ENCODE peak calls at places on chromosomes 11 and 22, in ten cellular contexts. One of them, this sample, is unnamed.

GRCh38 chr22:44821741-44822425 is 69.5 kb downstream of the ARHGAP8 start:
- DNase-seq in GM12878: no peak
- DNase-seq in nephron progenitor cell: no peak
- DNase-seq in cardiac muscle cell: no peak
- DNase-seq in RWPE1: no peak
- DNase-seq in epithelial cell of esophagus: no peak
- DNase-seq in pancreas: no peak
- DNase-seq in lower lobe of right lung: no peak
- DNase-seq in PC-3: no peak
- DNase-seq in mucosa of descending colon: no peak
- DNase-seq in this sample: no peak

GRCh38 chr11:81596709-81597108 is 1137.0 kb downstream of the FAM181B start:
- DNase-seq in nephron progenitor cell: no peak
- DNase-seq in cardiac muscle cell: peak
- DNase-seq in GM12878: no peak
- DNase-seq in RWPE1: no peak
- DNase-seq in pancreas: no peak
- DNase-seq in epithelial cell of esophagus: no peak
- DNase-seq in PC-3: no peak
- DNase-seq in mucosa of descending colon: no peak
- DNase-seq in lower lobe of right lung: no peak
- DNase-seq in this sample: no peak

GRCh38 chr11:94544832-94545640 is 1.3 kb downstream of the FUT4 start:
- DNase-seq in pancreas: peak
- DNase-seq in nephron progenitor cell: no peak
- DNase-seq in PC-3: no peak
- DNase-seq in RWPE1: no peak
- DNase-seq in epithelial cell of esophagus: peak
- DNase-seq in mucosa of descending colon: peak
- DNase-seq in lower lobe of right lung: peak
- DNase-seq in GM12878: no peak
- DNase-seq in cardiac muscle cell: no peak
- DNase-seq in this sample: peak

GRCh38 chr11:1307998-1308744 is 1.3 kb downstream of the TOLLIP start:
- DNase-seq in RWPE1: peak
- DNase-seq in cardiac muscle cell: no peak
- DNase-seq in epithelial cell of esophagus: peak
- DNase-seq in PC-3: peak
- DNase-seq in lower lobe of right lung: no peak
- DNase-seq in mucosa of descending colon: no peak
- DNase-seq in nephron progenitor cell: no peak
- DNase-seq in pancreas: peak
- DNase-seq in GM12878: no peak
- DNase-seq in this sample: no peak

GRCh38 chr11:10327254-10327653 is 22.4 kb downstream of the ADM start:
- DNase-seq in nephron progenitor cell: no peak
- DNase-seq in PC-3: peak
- DNase-seq in pancreas: no peak
- DNase-seq in mucosa of descending colon: no peak
- DNase-seq in cardiac muscle cell: no peak
- DNase-seq in lower lobe of right lung: no peak
- DNase-seq in RWPE1: no peak
- DNase-seq in epithelial cell of esophagus: no peak
- DNase-seq in GM12878: no peak
- DNase-seq in this sample: no peak

GRCh38 chr22:35900483-35901168 is 128.0 kb downstream of the RBFOX2 start:
- DNase-seq in PC-3: peak
- DNase-seq in cardiac muscle cell: no peak
- DNase-seq in pancreas: no peak
- DNase-seq in mucosa of descending colon: no peak
- DNase-seq in RWPE1: peak
- DNase-seq in nephron progenitor cell: no peak
- DNase-seq in GM12878: no peak
- DNase-seq in lower lobe of right lung: no peak
- DNase-seq in epithelial cell of esophagus: peak
- DNase-seq in this sample: no peak

GRCh38 chr11:44674809-44675208 is 52.0 kb upstream of the TSPAN18 start:
- DNase-seq in nephron progenitor cell: no peak
- DNase-seq in lower lobe of right lung: no peak
- DNase-seq in epithelial cell of esophagus: peak
- DNase-seq in RWPE1: no peak
- DNase-seq in mucosa of descending colon: no peak
- DNase-seq in cardiac muscle cell: no peak
- DNase-seq in pancreas: no peak
- DNase-seq in PC-3: no peak
- DNase-seq in GM12878: no peak
- DNase-seq in this sample: no peak

GRCh38 chr22:31346733-31347250 is 646 bp upstream of the PATZ1 start:
- DNase-seq in PC-3: peak
- DNase-seq in mucosa of descending colon: peak
- DNase-seq in pancreas: peak
- DNase-seq in cardiac muscle cell: peak
- DNase-seq in GM12878: no peak
- DNase-seq in epithelial cell of esophagus: no peak
- DNase-seq in nephron progenitor cell: peak
- DNase-seq in RWPE1: peak
- DNase-seq in lower lobe of right lung: peak
- DNase-seq in this sample: peak

DNA sequence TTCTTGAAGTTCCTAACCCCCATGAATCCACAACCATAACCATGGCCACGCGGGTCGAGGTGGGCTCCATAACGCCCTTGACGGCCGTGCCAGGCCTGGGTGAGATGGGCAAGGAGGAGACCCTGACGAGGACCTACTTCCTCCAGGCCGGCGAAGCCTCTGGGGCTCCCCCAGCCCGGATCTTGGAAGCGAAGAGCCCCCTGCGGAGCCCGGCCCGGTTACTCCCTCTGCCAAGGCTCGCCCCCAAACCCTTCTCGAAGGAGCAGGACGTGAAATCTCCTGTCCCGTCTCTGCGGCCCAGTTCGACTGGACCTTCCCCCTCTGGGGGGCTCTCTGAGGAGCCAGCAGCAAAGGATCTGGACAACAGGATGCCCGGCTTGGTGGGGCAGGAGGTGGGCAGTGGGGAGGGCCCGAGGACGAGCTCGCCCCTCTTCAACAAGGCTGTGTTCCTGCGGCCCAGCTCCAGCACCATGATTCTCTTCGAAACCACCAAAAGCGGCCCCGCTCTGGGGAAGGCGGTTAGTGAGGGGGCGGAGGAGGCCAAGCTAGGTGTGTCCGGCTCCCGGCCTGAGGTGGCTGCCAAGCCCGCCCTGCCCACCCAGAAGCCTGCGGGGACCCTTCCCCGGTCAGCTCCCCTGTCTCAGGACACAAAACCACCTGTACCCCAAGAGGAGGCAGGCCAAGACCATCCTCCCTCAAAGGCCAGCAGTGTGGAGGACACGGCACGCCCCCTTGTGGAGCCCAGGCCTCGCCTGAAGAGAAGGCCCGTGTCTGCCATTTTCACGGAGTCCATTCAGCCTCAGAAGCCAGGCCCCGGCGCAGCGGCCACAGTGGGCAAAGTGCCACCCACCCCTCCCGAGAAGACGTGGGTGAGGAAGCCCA is 75.7 kb downstream of the KIAA1671 start:
- DNase-seq in cardiac muscle cell: peak
- DNase-seq in mucosa of descending colon: peak
- DNase-seq in lower lobe of right lung: no peak
- DNase-seq in nephron progenitor cell: peak
- DNase-seq in PC-3: peak
- DNase-seq in pancreas: no peak
- DNase-seq in epithelial cell of esophagus: peak
- DNase-seq in GM12878: no peak
- DNase-seq in RWPE1: no peak
- DNase-seq in this sample: no peak
- TF ChIP-seq CTCF in cardiac muscle cell: peak
- TF ChIP-seq CTCF in mucosa of descending colon: no peak
- TF ChIP-seq CTCF in lower lobe of right lung: peak
- TF ChIP-seq CTCF in nephron progenitor cell: peak
- TF ChIP-seq CTCF in PC-3: peak
- TF ChIP-seq CTCF in pancreas: no peak
- TF ChIP-seq CTCF in epithelial cell of esophagus: peak
- TF ChIP-seq CTCF in GM12878: peak
- TF ChIP-seq CTCF in RWPE1: peak
- TF ChIP-seq CTCF in this sample: peak

GRCh38 chr11:6474423-6474792 is 667 bp upstream of the TRIM3 start:
- DNase-seq in pancreas: no peak
- DNase-seq in epithelial cell of esophagus: no peak
- DNase-seq in lower lobe of right lung: no peak
- DNase-seq in nephron progenitor cell: no peak
- DNase-seq in GM12878: no peak
- DNase-seq in mucosa of descending colon: no peak
- DNase-seq in RWPE1: no peak
- DNase-seq in PC-3: no peak
- DNase-seq in cardiac muscle cell: no peak
- DNase-seq in this sample: no peak
- TF ChIP-seq CTCF in pancreas: no peak
- TF ChIP-seq CTCF in epithelial cell of esophagus: no peak
- TF ChIP-seq CTCF in lower lobe of right lung: no peak
- TF ChIP-seq CTCF in nephron progenitor cell: no peak
- TF ChIP-seq CTCF in GM12878: no peak
- TF ChIP-seq CTCF in mucosa of descending colon: no peak
- TF ChIP-seq CTCF in RWPE1: no peak
- TF ChIP-seq CTCF in PC-3: no peak
- TF ChIP-seq CTCF in cardiac muscle cell: no peak
- TF ChIP-seq CTCF in this sample: no peak

GRCh38 chr11:102144357-102145342 is 34.4 kb downstream of the YAP1 start:
- DNase-seq in GM12878: no peak
- DNase-seq in RWPE1: no peak
- DNase-seq in lower lobe of right lung: no peak
- DNase-seq in mucosa of descending colon: no peak
- DNase-seq in epithelial cell of esophagus: peak
- DNase-seq in pancreas: no peak
- DNase-seq in PC-3: peak
- DNase-seq in nephron progenitor cell: peak
- DNase-seq in cardiac muscle cell: peak
- DNase-seq in this sample: no peak

GRCh38 chr11:102143867-102144266 is 33.6 kb downstream of the YAP1 start:
- DNase-seq in PC-3: no peak
- DNase-seq in nephron progenitor cell: no peak
- DNase-seq in epithelial cell of esophagus: no peak
- DNase-seq in RWPE1: no peak
- DNase-seq in lower lobe of right lung: no peak
- DNase-seq in cardiac muscle cell: peak
- DNase-seq in GM12878: no peak
- DNase-seq in mucosa of descending colon: no peak
- DNase-seq in pancreas: no peak
- DNase-seq in this sample: no peak

GRCh38 chr11:102147632-102148031 is 37.4 kb downstream of the YAP1 start:
- DNase-seq in GM12878: no peak
- DNase-seq in PC-3: no peak
- DNase-seq in cardiac muscle cell: no peak
- DNase-seq in mucosa of descending colon: no peak
- DNase-seq in RWPE1: no peak
- DNase-seq in nephron progenitor cell: no peak
- DNase-seq in epithelial cell of esophagus: no peak
- DNase-seq in pancreas: no peak
- DNase-seq in lower lobe of right lung: no peak
- DNase-seq in this sample: no peak

GRCh38 chr11:102148059-102148458 is 37.8 kb downstream of the YAP1 start:
- DNase-seq in mucosa of descending colon: no peak
- DNase-seq in pancreas: no peak
- DNase-seq in GM12878: no peak
- DNase-seq in RWPE1: no peak
- DNase-seq in PC-3: no peak
- DNase-seq in lower lobe of right lung: no peak
- DNase-seq in cardiac muscle cell: no peak
- DNase-seq in epithelial cell of esophagus: no peak
- DNase-seq in nephron progenitor cell: no peak
- DNase-seq in this sample: no peak

DNA sequence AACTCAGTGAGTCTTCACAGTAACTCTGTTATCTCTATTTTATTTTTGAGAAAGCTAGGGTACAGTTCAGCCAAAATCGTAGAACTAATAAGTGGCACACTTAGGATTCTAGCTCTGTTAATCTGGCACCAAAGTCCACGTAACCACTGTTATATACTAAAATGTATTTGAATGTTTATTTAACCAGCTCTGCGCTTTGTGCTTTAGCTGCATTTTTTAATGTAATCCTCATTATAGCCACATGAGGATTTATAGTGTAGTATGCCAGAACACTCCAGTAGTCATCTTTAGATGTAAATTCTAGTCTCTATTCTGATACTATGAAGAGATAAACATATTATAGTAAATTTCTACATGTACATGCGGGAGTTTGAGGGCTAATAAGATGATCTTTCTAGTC is 36.8 kb downstream of the YAP1 start:
- DNase-seq in pancreas: no peak
- DNase-seq in GM12878: no peak
- DNase-seq in nephron progenitor cell: no peak
- DNase-seq in lower lobe of right lung: no peak
- DNase-seq in epithelial cell of esophagus: no peak
- DNase-seq in PC-3: no peak
- DNase-seq in cardiac muscle cell: no peak
- DNase-seq in mucosa of descending colon: no peak
- DNase-seq in RWPE1: no peak
- DNase-seq in this sample: no peak
- TF ChIP-seq CTCF in pancreas: no peak
- TF ChIP-seq CTCF in GM12878: no peak
- TF ChIP-seq CTCF in nephron progenitor cell: no peak
- TF ChIP-seq CTCF in lower lobe of right lung: no peak
- TF ChIP-seq CTCF in epithelial cell of esophagus: no peak
- TF ChIP-seq CTCF in PC-3: no peak
- TF ChIP-seq CTCF in cardiac muscle cell: no peak
- TF ChIP-seq CTCF in mucosa of descending colon: no peak
- TF ChIP-seq CTCF in RWPE1: no peak
- TF ChIP-seq CTCF in this sample: no peak

GRCh38 chr11:70493089-70493474 is 94.8 kb downstream of the CTTN start:
- DNase-seq in RWPE1: no peak
- DNase-seq in lower lobe of right lung: no peak
- DNase-seq in nephron progenitor cell: no peak
- DNase-seq in epithelial cell of esophagus: no peak
- DNase-seq in cardiac muscle cell: no peak
- DNase-seq in pancreas: no peak
- DNase-seq in mucosa of descending colon: no peak
- DNase-seq in GM12878: no peak
- DNase-seq in PC-3: no peak
- DNase-seq in this sample: no peak

GRCh38 chr11:70490208-70490607 is 91.9 kb downstream of the CTTN start:
- DNase-seq in nephron progenitor cell: no peak
- DNase-seq in epithelial cell of esophagus: no peak
- DNase-seq in cardiac muscle cell: no peak
- DNase-seq in GM12878: no peak
- DNase-seq in RWPE1: no peak
- DNase-seq in mucosa of descending colon: no peak
- DNase-seq in pancreas: no peak
- DNase-seq in PC-3: no peak
- DNase-seq in lower lobe of right lung: peak
- DNase-seq in this sample: no peak

GRCh38 chr11:70490723-70491558 is 92.6 kb downstream of the CTTN start:
- DNase-seq in mucosa of descending colon: no peak
- DNase-seq in GM12878: no peak
- DNase-seq in PC-3: no peak
- DNase-seq in nephron progenitor cell: no peak
- DNase-seq in lower lobe of right lung: peak
- DNase-seq in cardiac muscle cell: no peak
- DNase-seq in epithelial cell of esophagus: no peak
- DNase-seq in RWPE1: no peak
- DNase-seq in pancreas: no peak
- DNase-seq in this sample: no peak

GRCh38 chr11:70493891-70494290 is 95.6 kb downstream of the CTTN start:
- DNase-seq in GM12878: no peak
- DNase-seq in epithelial cell of esophagus: no peak
- DNase-seq in PC-3: no peak
- DNase-seq in RWPE1: no peak
- DNase-seq in pancreas: no peak
- DNase-seq in cardiac muscle cell: no peak
- DNase-seq in mucosa of descending colon: peak
- DNase-seq in nephron progenitor cell: no peak
- DNase-seq in lower lobe of right lung: peak
- DNase-seq in this sample: no peak

GRCh38 chr11:70491696-70492472 is 93.6 kb downstream of the CTTN start:
- DNase-seq in cardiac muscle cell: no peak
- DNase-seq in nephron progenitor cell: no peak
- DNase-seq in lower lobe of right lung: peak
- DNase-seq in pancreas: no peak
- DNase-seq in RWPE1: no peak
- DNase-seq in epithelial cell of esophagus: no peak
- DNase-seq in mucosa of descending colon: no peak
- DNase-seq in GM12878: no peak
- DNase-seq in PC-3: no peak
- DNase-seq in this sample: no peak
- TF ChIP-seq CTCF in cardiac muscle cell: no peak
- TF ChIP-seq CTCF in nephron progenitor cell: no peak
- TF ChIP-seq CTCF in lower lobe of right lung: no peak
- TF ChIP-seq CTCF in pancreas: no peak
- TF ChIP-seq CTCF in RWPE1: no peak
- TF ChIP-seq CTCF in epithelial cell of esophagus: no peak
- TF ChIP-seq CTCF in mucosa of descending colon: no peak
- TF ChIP-seq CTCF in GM12878: no peak
- TF ChIP-seq CTCF in PC-3: no peak
- TF ChIP-seq CTCF in this sample: no peak